ENCODE peak calls at places on chromosomes 7 and 10, in six cellular contexts. One of them, this sample, is unnamed.

GRCh38 chr7:47087866-47088265 is 494.0 kb downstream of the TNS3 start:
- DNase-seq in A549: peak
- DNase-seq in AML-193: no peak
- DNase-seq in NCI-H345: no peak
- DNase-seq in SW480: no peak
- DNase-seq in aorta: no peak
- DNase-seq in this sample: no peak

GRCh38 chr10:34954142-34954541 is 136.0 kb downstream of the CUL2 start:
- DNase-seq in A549: no peak
- DNase-seq in AML-193: no peak
- DNase-seq in NCI-H345: peak
- DNase-seq in SW480: no peak
- DNase-seq in aorta: no peak
- DNase-seq in this sample: no peak

GRCh38 chr10:36608251-36608650 is 517.1 kb upstream of the ANKRD30A start:
- DNase-seq in A549: peak
- DNase-seq in AML-193: no peak
- DNase-seq in NCI-H345: no peak
- DNase-seq in SW480: no peak
- DNase-seq in aorta: no peak
- DNase-seq in this sample: no peak

GRCh38 chr7:85021090-85021704 is 165.7 kb downstream of the SEMA3D start:
- DNase-seq in A549: peak
- DNase-seq in AML-193: peak
- DNase-seq in NCI-H345: no peak
- DNase-seq in SW480: peak
- DNase-seq in aorta: no peak
- DNase-seq in this sample: no peak

GRCh38 chr7:142168746-142169145 is 57.2 kb downstream of the MGAM2 start:
- DNase-seq in A549: no peak
- DNase-seq in AML-193: no peak
- DNase-seq in NCI-H345: no peak
- DNase-seq in SW480: no peak
- DNase-seq in aorta: no peak
- DNase-seq in this sample: no peak

GRCh38 chr7:152553671-152554317 is 118.0 kb upstream of the KMT2C start:
- DNase-seq in A549: no peak
- DNase-seq in AML-193: no peak
- DNase-seq in NCI-H345: no peak
- DNase-seq in SW480: no peak
- DNase-seq in aorta: no peak
- DNase-seq in this sample: no peak

GRCh38 chr10:91146146-91146545 is 74.3 kb upstream of the PCGF5 start:
- DNase-seq in A549: no peak
- DNase-seq in AML-193: no peak
- DNase-seq in NCI-H345: no peak
- DNase-seq in SW480: no peak
- DNase-seq in aorta: no peak
- DNase-seq in this sample: no peak

GRCh38 chr7:87152897-87153641 is 816 bp downstream of the DMTF1 start:
- DNase-seq in A549: peak
- DNase-seq in AML-193: no peak
- DNase-seq in NCI-H345: no peak
- DNase-seq in SW480: peak
- DNase-seq in aorta: peak
- DNase-seq in this sample: no peak

GRCh38 chr10:132100556-132101349 is 35.0 kb downstream of the JAKMIP3 start:
- DNase-seq in A549: no peak
- DNase-seq in AML-193: no peak
- DNase-seq in NCI-H345: no peak
- DNase-seq in SW480: no peak
- DNase-seq in aorta: no peak
- DNase-seq in this sample: no peak

This sample was measured in naive thymus-derived CD4-positive, alpha-beta T cell.